ENCODE peak calls at places on chromosomes 13 and 19, in seven cellular contexts. One of them, this sample, is unnamed.
A peak's percentile ranks its signal among the peaks of the same experiment; 100 is the strongest.

GRCh38 chr19:7751157-7751783 is 3.9 kb upstream of the CD209 start:
- DNase-seq in RWPE2: no peak
- DNase-seq in GM13977: no peak
- DNase-seq in AG10803: no peak
- DNase-seq in heart left ventricle: no peak
- DNase-seq in spleen: no peak
- DNase-seq in Peyer's patch: no peak
- DNase-seq in this sample: no peak

GRCh38 chr19:44850641-44851109 is 4.6 kb downstream of the NECTIN2 start:
- DNase-seq in RWPE2: no peak
- DNase-seq in GM13977: no peak
- DNase-seq in AG10803: no peak
- DNase-seq in heart left ventricle: no peak
- DNase-seq in spleen: no peak
- DNase-seq in Peyer's patch: no peak
- DNase-seq in this sample: no peak

GRCh38 chr13:48220592-48221300 is 12.3 kb upstream of the ITM2B start:
- DNase-seq in RWPE2: no peak
- DNase-seq in GM13977: no peak
- DNase-seq in AG10803: no peak
- DNase-seq in heart left ventricle: no peak
- DNase-seq in spleen: no peak
- DNase-seq in Peyer's patch: no peak
- DNase-seq in this sample: no peak

GRCh38 chr13:108120332-108120731 is 95.0 kb downstream of the LIG4 start:
- DNase-seq in RWPE2: no peak
- DNase-seq in GM13977: no peak
- DNase-seq in AG10803: no peak
- DNase-seq in heart left ventricle: no peak
- DNase-seq in spleen: no peak
- DNase-seq in Peyer's patch: no peak
- DNase-seq in this sample: no peak

GRCh38 chr13:113952983-113953520 is 20.8 kb downstream of the C13orf46 start:
- DNase-seq in RWPE2: no peak
- DNase-seq in GM13977: no peak
- DNase-seq in AG10803: no peak
- DNase-seq in heart left ventricle: no peak
- DNase-seq in spleen: peak; percentile 65
- DNase-seq in Peyer's patch: no peak
- DNase-seq in this sample: no peak

GRCh38 chr13:46552302-46552680 is 679 bp upstream of the LRCH1 start:
- DNase-seq in RWPE2: no peak
- DNase-seq in GM13977: no peak
- DNase-seq in AG10803: no peak
- DNase-seq in heart left ventricle: peak; percentile 15
- DNase-seq in spleen: no peak
- DNase-seq in Peyer's patch: no peak
- DNase-seq in this sample: no peak

GRCh38 chr13:50128406-50129048 is 113.3 kb downstream of the KCNRG start:
- DNase-seq in RWPE2: no peak
- DNase-seq in GM13977: peak; percentile 52
- DNase-seq in AG10803: no peak
- DNase-seq in heart left ventricle: no peak
- DNase-seq in spleen: no peak
- DNase-seq in Peyer's patch: no peak
- DNase-seq in this sample: peak; percentile 60

GRCh38 chr19:7460562-7460966 is 28.3 kb downstream of the PEX11G start:
- DNase-seq in RWPE2: peak; percentile 94
- DNase-seq in GM13977: no peak
- DNase-seq in AG10803: no peak
- DNase-seq in heart left ventricle: no peak
- DNase-seq in spleen: no peak
- DNase-seq in Peyer's patch: no peak
- DNase-seq in this sample: no peak

GRCh38 chr19:7294571-7295212 is 478 bp upstream of the INSR start:
- DNase-seq in RWPE2: no peak
- DNase-seq in GM13977: peak; percentile 80
- DNase-seq in AG10803: peak; percentile 60
- DNase-seq in heart left ventricle: peak; percentile 80
- DNase-seq in spleen: peak; percentile 83
- DNase-seq in Peyer's patch: peak; percentile 83
- DNase-seq in this sample: peak; percentile 82

GRCh38 chr19:19866599-19867248 is 1.0 kb downstream of the ZNF253 start:
- DNase-seq in RWPE2: no peak
- DNase-seq in GM13977: peak; percentile 47
- DNase-seq in AG10803: peak; percentile 1
- DNase-seq in heart left ventricle: no peak
- DNase-seq in spleen: peak; percentile 78
- DNase-seq in Peyer's patch: peak; percentile 48
- DNase-seq in this sample: peak; percentile 65

GRCh38 chr13:100611678-100612492 is 23.3 kb upstream of the GGACT start:
- DNase-seq in RWPE2: no peak
- DNase-seq in GM13977: no peak
- DNase-seq in AG10803: peak; percentile 8
- DNase-seq in heart left ventricle: no peak
- DNase-seq in spleen: no peak
- DNase-seq in Peyer's patch: no peak
- DNase-seq in this sample: no peak

GRCh38 chr19:43802216-43802951 is at the start of gene LYPD5:
- DNase-seq in RWPE2: no peak
- DNase-seq in GM13977: no peak
- DNase-seq in AG10803: no peak
- DNase-seq in heart left ventricle: no peak
- DNase-seq in spleen: no peak
- DNase-seq in Peyer's patch: no peak
- DNase-seq in this sample: no peak

GRCh38 chr19:49894879-49895565 is 1.7 kb downstream of the IL4I1 start:
- DNase-seq in RWPE2: peak; percentile 43
- DNase-seq in GM13977: peak; percentile 75
- DNase-seq in AG10803: no peak
- DNase-seq in heart left ventricle: no peak
- DNase-seq in spleen: no peak
- DNase-seq in Peyer's patch: no peak
- DNase-seq in this sample: peak; percentile 61

GRCh38 chr19:13985771-13986347 is 20.3 kb downstream of the RFX1 start:
- DNase-seq in RWPE2: no peak
- DNase-seq in GM13977: no peak
- DNase-seq in AG10803: no peak
- DNase-seq in heart left ventricle: no peak
- DNase-seq in spleen: no peak
- DNase-seq in Peyer's patch: no peak
- DNase-seq in this sample: no peak

GRCh38 chr13:76860706-76861105 is 25.5 kb downstream of the KCTD12 start:
- DNase-seq in RWPE2: no peak
- DNase-seq in GM13977: no peak
- DNase-seq in AG10803: no peak
- DNase-seq in heart left ventricle: no peak
- DNase-seq in spleen: no peak
- DNase-seq in Peyer's patch: no peak
- DNase-seq in this sample: no peak

GRCh38 chr13:107113387-107113786 is 545.5 kb upstream of the ARGLU1 start:
- DNase-seq in RWPE2: no peak
- DNase-seq in GM13977: no peak
- DNase-seq in AG10803: no peak
- DNase-seq in heart left ventricle: no peak
- DNase-seq in spleen: no peak
- DNase-seq in Peyer's patch: no peak
- DNase-seq in this sample: no peak

GRCh38 chr19:49690656-49691242 is at the start of gene CPT1C:
- DNase-seq in RWPE2: peak; percentile 85
- DNase-seq in GM13977: peak; percentile 74
- DNase-seq in AG10803: peak; percentile 67
- DNase-seq in heart left ventricle: peak; percentile 80
- DNase-seq in spleen: peak; percentile 83
- DNase-seq in Peyer's patch: peak; percentile 74
- DNase-seq in this sample: no peak

GRCh38 chr13:51093574-51093973 is 17.5 kb downstream of the C13orf42 start:
- DNase-seq in RWPE2: no peak
- DNase-seq in GM13977: no peak
- DNase-seq in AG10803: no peak
- DNase-seq in heart left ventricle: no peak
- DNase-seq in spleen: no peak
- DNase-seq in Peyer's patch: no peak
- DNase-seq in this sample: no peak

GRCh38 chr19:13072206-13072898 is 30.3 kb downstream of the LYL1 start:
- DNase-seq in RWPE2: no peak
- DNase-seq in GM13977: no peak
- DNase-seq in AG10803: no peak
- DNase-seq in heart left ventricle: no peak
- DNase-seq in spleen: no peak
- DNase-seq in Peyer's patch: no peak
- DNase-seq in this sample: no peak

GRCh38 chr19:4745986-4746385 is 22.3 kb upstream of the DPP9 start:
- DNase-seq in RWPE2: no peak
- DNase-seq in GM13977: no peak
- DNase-seq in AG10803: no peak
- DNase-seq in heart left ventricle: no peak
- DNase-seq in spleen: no peak
- DNase-seq in Peyer's patch: no peak
- DNase-seq in this sample: no peak

GRCh38 chr13:114082849-114083645 is 49.4 kb downstream of the RASA3 start:
- DNase-seq in RWPE2: no peak
- DNase-seq in GM13977: no peak
- DNase-seq in AG10803: no peak
- DNase-seq in heart left ventricle: no peak
- DNase-seq in spleen: no peak
- DNase-seq in Peyer's patch: no peak
- DNase-seq in this sample: no peak

GRCh38 chr13:20160346-20161274 is at the start of gene GJA3:
- DNase-seq in RWPE2: no peak
- DNase-seq in GM13977: peak; percentile 75
- DNase-seq in AG10803: peak; percentile 4
- DNase-seq in heart left ventricle: peak; percentile 72
- DNase-seq in spleen: peak; percentile 84
- DNase-seq in Peyer's patch: no peak
- DNase-seq in this sample: peak; percentile 75

GRCh38 chr19:4624301-4624700 is 15.0 kb upstream of the TNFAIP8L1 start:
- DNase-seq in RWPE2: no peak
- DNase-seq in GM13977: no peak
- DNase-seq in AG10803: no peak
- DNase-seq in heart left ventricle: no peak
- DNase-seq in spleen: no peak
- DNase-seq in Peyer's patch: no peak
- DNase-seq in this sample: no peak

GRCh38 chr19:28980236-28980868 is 232.6 kb downstream of the UQCRFS1 start:
- DNase-seq in RWPE2: no peak
- DNase-seq in GM13977: no peak
- DNase-seq in AG10803: peak; percentile 61
- DNase-seq in heart left ventricle: no peak
- DNase-seq in spleen: no peak
- DNase-seq in Peyer's patch: no peak
- DNase-seq in this sample: no peak
- TF ChIP-seq CTCF in RWPE2: no peak
- TF ChIP-seq CTCF in GM13977: no peak
- TF ChIP-seq CTCF in AG10803: peak; percentile 77
- TF ChIP-seq CTCF in heart left ventricle: peak; percentile 34
- TF ChIP-seq CTCF in spleen: no peak
- TF ChIP-seq CTCF in Peyer's patch: no peak
- TF ChIP-seq CTCF in this sample: no peak

DNA sequence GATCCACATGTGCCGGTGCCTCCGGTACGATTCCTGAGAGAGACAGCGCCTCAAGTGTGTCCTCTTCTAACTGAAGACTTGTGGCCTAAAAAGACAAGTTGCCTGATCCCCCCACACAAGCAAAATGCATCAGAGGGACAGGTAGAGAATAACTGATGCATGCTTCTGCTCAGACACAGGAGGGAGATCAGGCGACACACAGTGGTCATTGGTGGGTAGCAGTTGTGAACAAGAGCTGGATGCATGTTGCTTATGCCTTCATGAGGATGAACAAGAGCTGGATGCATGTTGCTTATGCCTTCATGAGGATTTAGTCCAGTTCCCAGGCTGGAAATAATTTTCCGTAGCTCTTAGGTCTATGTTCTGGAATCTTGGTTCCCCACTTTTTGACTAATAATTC is 505.6 kb downstream of the MYO16 start:
- DNase-seq in RWPE2: no peak
- DNase-seq in GM13977: no peak
- DNase-seq in AG10803: no peak
- DNase-seq in heart left ventricle: no peak
- DNase-seq in spleen: no peak
- DNase-seq in Peyer's patch: no peak
- DNase-seq in this sample: no peak
- TF ChIP-seq CTCF in RWPE2: peak; percentile 19
- TF ChIP-seq CTCF in GM13977: no peak
- TF ChIP-seq CTCF in AG10803: no peak
- TF ChIP-seq CTCF in heart left ventricle: no peak
- TF ChIP-seq CTCF in spleen: no peak
- TF ChIP-seq CTCF in Peyer's patch: no peak
- TF ChIP-seq CTCF in this sample: no peak

DNA sequence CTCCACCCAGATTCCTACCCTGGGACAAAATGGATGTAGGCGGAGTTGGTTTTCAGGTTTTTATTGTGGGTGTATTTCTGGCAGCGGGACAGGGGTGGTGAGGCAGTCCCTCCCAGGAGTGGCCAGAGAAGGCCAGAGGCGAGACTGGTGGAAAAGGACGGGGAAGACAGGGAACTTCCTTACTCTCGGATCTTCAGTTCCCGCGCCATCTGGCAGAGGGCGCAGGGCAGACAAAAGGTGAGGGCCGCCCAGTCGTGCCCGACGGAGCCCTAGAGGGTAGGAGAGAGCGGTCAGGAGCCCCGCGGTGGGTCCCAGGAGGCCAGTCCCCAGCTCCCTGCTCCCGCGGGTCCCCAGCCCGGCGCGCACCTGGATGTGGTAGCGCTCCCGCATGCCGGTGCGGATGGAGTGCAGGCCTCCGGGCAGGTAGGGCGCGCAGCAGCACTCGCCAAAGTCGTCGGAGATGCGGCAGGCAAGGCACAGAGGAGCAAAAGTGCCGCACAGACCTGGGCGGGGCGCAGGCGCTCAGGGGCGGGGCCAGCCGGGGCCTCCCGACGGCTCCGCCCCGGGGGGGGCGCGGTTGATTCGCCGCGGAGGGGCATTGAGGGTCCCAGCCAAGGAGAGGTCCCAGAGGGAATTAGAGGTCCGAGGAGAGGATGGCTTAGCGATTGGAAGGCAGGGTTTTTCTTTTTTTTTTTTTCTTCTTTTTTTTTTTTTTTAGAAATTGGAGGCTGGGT is 3.0 kb downstream of the CNFN start:
- DNase-seq in RWPE2: no peak
- DNase-seq in GM13977: peak; percentile 83
- DNase-seq in AG10803: peak; percentile 40
- DNase-seq in heart left ventricle: peak; percentile 45
- DNase-seq in spleen: peak; percentile 91
- DNase-seq in Peyer's patch: peak; percentile 86
- DNase-seq in this sample: peak; percentile 83
- TF ChIP-seq CTCF in RWPE2: peak; percentile 69
- TF ChIP-seq CTCF in GM13977: peak; percentile 33
- TF ChIP-seq CTCF in AG10803: peak; percentile 47
- TF ChIP-seq CTCF in heart left ventricle: peak; percentile 46
- TF ChIP-seq CTCF in spleen: peak; percentile 27
- TF ChIP-seq CTCF in Peyer's patch: peak; percentile 60
- TF ChIP-seq CTCF in this sample: peak; percentile 22

DNA sequence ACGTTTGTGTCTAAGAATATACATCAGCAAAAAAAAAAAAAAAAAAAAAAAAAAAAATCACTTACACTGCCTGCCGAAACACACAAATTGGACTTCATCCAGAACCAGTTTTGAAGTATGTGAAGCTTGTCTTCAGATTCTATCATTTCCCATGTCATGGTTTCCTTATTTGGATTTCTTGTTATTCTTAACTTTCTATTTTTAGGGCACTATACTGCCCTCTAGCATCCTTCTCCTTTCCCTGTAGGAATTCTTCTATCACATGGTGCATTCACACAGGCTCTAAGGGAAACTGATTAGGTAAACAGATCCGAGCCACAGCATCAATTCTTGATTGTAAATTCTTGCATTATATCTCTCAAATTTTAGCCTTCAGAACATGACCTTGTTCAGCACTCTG is 1507.5 kb downstream of the OLFM4 start:
- DNase-seq in RWPE2: no peak
- DNase-seq in GM13977: no peak
- DNase-seq in AG10803: no peak
- DNase-seq in heart left ventricle: no peak
- DNase-seq in spleen: no peak
- DNase-seq in Peyer's patch: no peak
- DNase-seq in this sample: no peak
- TF ChIP-seq CTCF in RWPE2: peak; percentile 46
- TF ChIP-seq CTCF in GM13977: no peak
- TF ChIP-seq CTCF in AG10803: no peak
- TF ChIP-seq CTCF in heart left ventricle: no peak
- TF ChIP-seq CTCF in spleen: no peak
- TF ChIP-seq CTCF in Peyer's patch: peak; percentile 13
- TF ChIP-seq CTCF in this sample: no peak